ENCODE peak calls at places on chromosome 5, in four cellular contexts. R is bronchial epithelial cell, G is stomach, C is fibroblast of lung. P is an unnamed sample.
A peak's percentile ranks its signal among the peaks of the same experiment; 100 is the strongest.

GRCh38 chr5:107359916-107360234 is 310.9 kb downstream of the EFNA5 start:
- DNase-seq in C (no peak), G (no peak), R (no peak), P (no peak)

GRCh38 chr5:178463321-178464155 is 126.7 kb downstream of the COL23A1 start:
- DNase-seq in R (no peak), G (peak; percentile 18), C (no peak), P (no peak)

GRCh38 chr5:7868427-7868772 is 431 bp downstream of the FASTKD3 start:
- DNase-seq in C (no peak), G (no peak), R (no peak), P (no peak)

GRCh38 chr5:119743927-119744326 is 114.6 kb downstream of the FAM170A start:
- DNase-seq in R (peak; percentile 63), G (no peak), C (no peak), P (peak; percentile 4)

GRCh38 chr5:137564475-137564961 is 65.4 kb upstream of the SPOCK1 start:
- DNase-seq in C (peak; percentile 74), R (peak; percentile 28), G (no peak), P (no peak)

GRCh38 chr5:108801776-108802175 is 54.1 kb downstream of the FER start:
- DNase-seq in R (peak; percentile 94), G (no peak), C (peak; percentile 96), P (peak; percentile 79)

GRCh38 chr5:157479166-157479565 is 19.2 kb downstream of the NIPAL4 start:
- DNase-seq in R (peak; percentile 69), C (no peak), G (no peak), P (no peak)

GRCh38 chr5:24735284-24735683 is 90.5 kb upstream of the CDH10 start:
- DNase-seq in G (no peak), C (no peak), R (no peak), P (no peak)

GRCh38 chr5:130978475-130978874 is 186.6 kb downstream of the HINT1 start:
- DNase-seq in C (peak; percentile 39), R (peak; percentile 75), G (no peak), P (no peak)

GRCh38 chr5:45274241-45274640 is 421.9 kb downstream of the HCN1 start:
- DNase-seq in C (no peak), G (no peak), R (no peak), P (peak; percentile 7)

GRCh38 chr5:115599502-115599901 is 2.8 kb downstream of the TICAM2 start:
- DNase-seq in G (no peak), C (peak; percentile 32), R (no peak), P (peak; percentile 10)

GRCh38 chr5:119470105-119470763 is 17.9 kb downstream of the HSD17B4 start:
- DNase-seq in G (no peak), R (no peak), C (no peak), P (no peak)

GRCh38 chr5:55159763-55160492 is at the start of gene GPX8:
- DNase-seq in R (peak; percentile 85), C (peak; percentile 90), G (no peak), P (peak; percentile 75)

GRCh38 chr5:72074238-72074637 is 33.0 kb upstream of the MAP1B start:
- DNase-seq in G (no peak), R (no peak), C (no peak), P (no peak)

GRCh38 chr5:170434953-170435605 is 45.9 kb upstream of the KCNMB1 start:
- DNase-seq in R (peak; percentile 23), G (peak; percentile 69), C (peak; percentile 26), P (no peak)

GRCh38 chr5:76771705-76772405 is 47.0 kb upstream of the F2RL1 start:
- DNase-seq in R (no peak), G (no peak), C (peak; percentile 61), P (no peak)

GRCh38 chr5:128613757-128614156 is 75.7 kb upstream of the FBN2 start:
- DNase-seq in C (peak; percentile 34), R (no peak), G (no peak), P (no peak)

GRCh38 chr5:60843693-60844428 is at the start of gene ELOVL7:
- DNase-seq in R (peak; percentile 61), C (peak; percentile 42), G (peak; percentile 79), P (no peak)

GRCh38 chr5:14273207-14273767 is 130.1 kb downstream of the TRIO start:
- DNase-seq in G (no peak), C (no peak), R (no peak), P (no peak)

GRCh38 chr5:14269395-14269794 is 126.3 kb downstream of the TRIO start:
- DNase-seq in C (no peak), G (no peak), R (no peak), P (no peak)

GRCh38 chr5:14268738-14269137 is 125.6 kb downstream of the TRIO start:
- DNase-seq in C (peak; percentile 70), R (no peak), G (no peak), P (no peak)

GRCh38 chr5:14270212-14270702 is 127.1 kb downstream of the TRIO start:
- DNase-seq in R (peak; percentile 63), G (no peak), C (peak; percentile 71), P (no peak)

DNA sequence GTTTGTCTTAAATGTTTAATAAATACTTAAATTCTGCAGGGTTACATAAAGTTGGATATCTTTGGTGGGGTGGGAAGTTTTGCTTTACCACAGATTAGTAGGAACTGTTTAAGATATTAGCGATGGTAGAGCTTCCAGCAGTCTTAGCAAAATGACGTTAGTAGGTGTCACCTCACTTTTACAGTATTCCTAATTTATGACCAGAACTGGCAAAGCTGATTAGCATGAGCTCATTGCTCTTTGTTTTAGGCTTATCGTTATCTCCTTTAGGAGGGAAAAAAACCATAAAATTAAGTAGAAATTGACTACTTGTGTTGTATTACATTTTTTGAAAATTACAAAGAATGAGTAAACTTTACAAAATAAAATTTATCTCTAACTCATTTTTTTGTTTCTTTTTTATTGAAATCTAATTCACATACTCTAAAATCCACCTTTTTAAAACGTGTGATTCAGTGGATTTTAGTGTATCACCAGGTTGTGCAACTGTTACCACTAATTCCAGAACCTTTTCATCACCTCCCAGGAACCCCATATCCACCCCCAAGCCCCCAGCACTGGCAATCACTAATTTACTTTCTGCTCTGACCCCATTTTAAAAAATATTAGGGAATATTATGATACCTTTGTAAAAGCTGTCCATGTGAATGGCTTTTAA is 129.5 kb downstream of the TRIO start:
- DNase-seq in C (no peak), R (no peak), G (no peak), P (no peak)
- H3K4me3 ChIP-seq in C (no peak overlapping the region), R (no peak overlapping the region), G (no peak overlapping the region), P (no peak overlapping the region)

GRCh38 chr5:179620293-179620692 is 3.2 kb downstream of the HNRNPH1 start:
- DNase-seq in R (no peak), C (no peak), G (no peak), P (no peak)

GRCh38 chr5:179618923-179619554 is 4.4 kb downstream of the HNRNPH1 start:
- DNase-seq in C (no peak), R (no peak), G (no peak), P (no peak)

GRCh38 chr5:179621551-179621971 is 1.9 kb downstream of the HNRNPH1 start:
- DNase-seq in R (no peak), C (no peak), G (no peak), P (no peak)

GRCh38 chr5:179619776-179620175 is 3.7 kb downstream of the HNRNPH1 start:
- DNase-seq in R (peak; percentile 44), G (no peak), C (no peak), P (no peak)

GRCh38 chr5:179620703-179621350 is 2.6 kb downstream of the HNRNPH1 start:
- DNase-seq in G (no peak), R (no peak), C (peak; percentile 57), P (no peak)
- H3K36me3 ChIP-seq in G (peaks cover 66% of the 10 kb centered on the region), R (peaks cover 33% of the 10 kb centered on the region), C (peaks cover 13% of the 10 kb centered on the region), P (peaks cover 1% of the 10 kb centered on the region)

GRCh38 chr5:38725419-38725865 is 120.4 kb upstream of the OSMR start:
- DNase-seq in R (no peak), C (no peak), G (no peak), P (no peak)

GRCh38 chr5:38726279-38726678 is 119.5 kb upstream of the OSMR start:
- DNase-seq in R (no peak), C (no peak), G (no peak), P (no peak)

GRCh38 chr5:38722918-38723317 is 122.9 kb upstream of the OSMR start:
- DNase-seq in C (no peak), R (no peak), G (no peak), P (no peak)

GRCh38 chr5:38723423-38723822 is 122.4 kb upstream of the OSMR start:
- DNase-seq in G (no peak), C (no peak), R (no peak), P (no peak)

GRCh38 chr5:38724301-38725030 is 121.3 kb upstream of the OSMR start:
- DNase-seq in C (peak; percentile 74), G (no peak), R (peak; percentile 25), P (no peak)
- TF ChIP-seq CTCF in C (no peak), G (no peak), R (no peak), P (no peak)

GRCh38 chr5:159059722-159060121 is 40.0 kb downstream of the EBF1 start:
- DNase-seq in G (no peak), C (no peak), R (no peak), P (no peak)
- H3K4me3 ChIP-seq in G (no peak overlapping the region), C (no peak overlapping the region), R (no peak overlapping the region), P (no peak overlapping the region)

GRCh38 chr5:36164461-36164860 is 12.6 kb downstream of the SKP2 start:
- DNase-seq in C (no peak), R (no peak), G (no peak), P (no peak)

GRCh38 chr5:36170869-36171424 is 19.0 kb downstream of the SKP2 start:
- DNase-seq in C (no peak), G (no peak), R (no peak), P (no peak)

GRCh38 chr5:36172593-36172992 is 20.7 kb downstream of the SKP2 start:
- DNase-seq in R (no peak), C (no peak), G (no peak), P (no peak)

GRCh38 chr5:36173426-36173825 is 21.5 kb downstream of the SKP2 start:
- DNase-seq in R (no peak), G (no peak), C (no peak), P (no peak)

DNA sequence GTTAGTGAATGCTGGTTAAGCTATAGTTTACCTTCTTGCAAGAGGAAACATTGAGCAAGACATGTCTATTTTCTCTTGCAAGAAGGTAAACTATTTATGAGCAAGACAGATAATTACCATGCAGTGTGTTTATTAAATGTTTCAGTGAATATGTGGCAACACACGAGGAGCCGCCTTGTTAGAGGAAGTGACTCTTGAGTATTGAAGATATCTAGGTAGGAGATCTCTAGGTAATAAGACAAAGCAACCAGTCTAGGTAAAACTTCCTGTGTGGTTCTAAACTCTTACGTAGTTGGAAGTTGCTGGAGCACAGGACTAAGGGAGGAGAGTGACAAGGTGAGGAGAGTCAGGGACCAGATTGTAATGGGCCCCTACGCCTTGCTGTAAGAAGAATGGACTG is 16.8 kb downstream of the SKP2 start:
- DNase-seq in G (no peak), C (no peak), R (no peak), P (no peak)
- H3K36me3 ChIP-seq in G (peaks cover 100% of the 10 kb centered on the region), C (peaks cover 9% of the 10 kb centered on the region), R (peaks cover 12% of the 10 kb centered on the region), P (peaks cover 3% of the 10 kb centered on the region)

GRCh38 chr5:28281381-28281780 is 1243.0 kb upstream of the CDH9 start:
- DNase-seq in R (peak; percentile 46), G (no peak), C (peak; percentile 58), P (peak; percentile 50)

GRCh38 chr5:28286566-28286965 is 1248.2 kb upstream of the CDH9 start:
- DNase-seq in R (peak; percentile 48), C (peak; percentile 2), G (no peak), P (no peak)

GRCh38 chr5:28284788-28285187 is 1246.4 kb upstream of the CDH9 start:
- DNase-seq in R (no peak), C (no peak), G (no peak), P (no peak)
- TF ChIP-seq CTCF in R (no peak), C (no peak), G (no peak), P (no peak)

P was measured in kidney epithelial cell.